ENCODE peak calls at places on chromosome 13, in ten cellular contexts. Q is M059J; N is ecto neural progenitor cell; R is natural killer cell; H is 8988T; S is BJ; M is hypothalamus; C is frontal cortex; W is T-helper 2 cell treated with Interferon-gamma antibody and Interleukin-4, amounts not matched to agents 5 μg/mL and 100 μg/mL, for 36 hours; P is uterus. D is an unnamed sample.

GRCh38 chr13:112083971-112084370 is 17.0 kb downstream of the SOX1 start:
- DNase-seq in Q (no peak), W (no peak), S (no peak), N (no peak), H (no peak), R (no peak), C (no peak), P (no peak), M (no peak), D (no peak)

GRCh38 chr13:51644649-51645048 is 60.4 kb downstream of the WDFY2 start:
- DNase-seq in Q (peak; percentile 85), N (no peak), R (no peak), M (no peak), W (no peak), S (no peak), C (no peak), P (no peak), H (no peak), D (no peak)

GRCh38 chr13:44573790-44574465 is 2.2 kb downstream of the TSC22D1 start:
- DNase-seq in S (no peak), W (no peak), N (no peak), H (peak; percentile 40), M (no peak), P (no peak), R (no peak), Q (peak; percentile 81), C (no peak), D (no peak)

GRCh38 chr13:27158335-27158734 is 13.3 kb downstream of the USP12 start:
- DNase-seq in R (no peak), Q (no peak), S (no peak), W (no peak), P (no peak), C (no peak), N (no peak), H (no peak), M (no peak), D (no peak)

GRCh38 chr13:105047676-105048295 is 1487.7 kb downstream of the EFNB2 start:
- DNase-seq in W (no peak), S (no peak), P (no peak), R (no peak), H (no peak), M (no peak), N (no peak), Q (no peak), C (no peak), D (no peak)

GRCh38 chr13:37192986-37193385 is 87.5 kb upstream of the CSNK1A1L start:
- DNase-seq in P (no peak), R (no peak), N (no peak), Q (no peak), M (no peak), H (no peak), W (no peak), C (no peak), S (no peak), D (no peak)

GRCh38 chr13:75621147-75621546 is 15.0 kb upstream of the LMO7 start:
- DNase-seq in H (no peak), S (peak; percentile 78), N (no peak), R (no peak), P (no peak), M (no peak), W (no peak), Q (peak; percentile 68), C (no peak), D (no peak)

GRCh38 chr13:73602295-73602694 is 531.9 kb downstream of the KLF12 start:
- DNase-seq in N (no peak), Q (peak; percentile 73), R (no peak), H (no peak), S (no peak), W (no peak), M (no peak), P (no peak), C (no peak), D (no peak)

GRCh38 chr13:101474419-101474957 is 22.0 kb downstream of the ITGBL1 start:
- DNase-seq in S (peak; percentile 43), R (no peak), M (peak; percentile 65), N (peak; percentile 55), P (no peak), W (no peak), Q (peak; percentile 77), C (no peak), H (no peak), D (no peak)

GRCh38 chr13:106491928-106492327 is 43.5 kb downstream of the EFNB2 start:
- DNase-seq in M (peak; percentile 61), C (peak; percentile 32), Q (no peak), N (no peak), S (no peak), H (no peak), P (no peak), R (no peak), W (no peak), D (no peak)

GRCh38 chr13:85543144-85543543 is 256.1 kb downstream of the SLITRK6 start:
- DNase-seq in W (no peak), H (no peak), C (no peak), S (no peak), P (no peak), N (no peak), R (no peak), Q (no peak), M (no peak), D (no peak)

GRCh38 chr13:101417043-101417406 is 717 bp upstream of the NALCN start:
- DNase-seq in C (peak; percentile 29), R (no peak), W (no peak), Q (peak; percentile 74), H (no peak), N (no peak), S (no peak), P (no peak), M (no peak), D (no peak)

GRCh38 chr13:42028113-42028799 is 20.2 kb upstream of the DGKH start:
- DNase-seq in Q (peak; percentile 28), R (no peak), P (no peak), S (no peak), M (no peak), H (no peak), C (no peak), W (no peak), N (no peak), D (no peak)

GRCh38 chr13:42970824-42971669 is 21.0 kb downstream of the EPSTI1 start:
- DNase-seq in S (no peak), M (no peak), N (no peak), C (no peak), H (no peak), R (no peak), P (no peak), Q (peak; percentile 77), W (peak; percentile 36), D (no peak)

D was measured in activated T-helper 2 cell treated with anti-CD3 and anti-CD28 coated beads, Interferon-gamma antibody, Interleukin-2, Interleukin-4, amounts not matched to agents 10 μg/mL and 5 μg/mL and 100 μg/mL, durations not matched to agents 14 hours and 24 hours and 36 hours.